ENCODE peak calls at places on chromosomes 5 and 9, in five cellular contexts. One of them, this sample, is unnamed.
A peak's percentile ranks its signal among the peaks of the same experiment; 100 is the strongest.

GRCh38 chr5:82068723-82069122 is 96.9 kb downstream of the ATG10 start:
- DNase-seq in Panc1: no peak
- DNase-seq in right atrium auricular region: no peak
- DNase-seq in body of pancreas: no peak
- DNase-seq in heart right ventricle: no peak
- DNase-seq in this sample: no peak

GRCh38 chr9:138058181-138058580 is 180.6 kb downstream of the CACNA1B start:
- DNase-seq in heart right ventricle: no peak
- DNase-seq in body of pancreas: no peak
- DNase-seq in Panc1: no peak
- DNase-seq in right atrium auricular region: no peak
- DNase-seq in this sample: no peak

GRCh38 chr5:174916227-174916626 is 191.8 kb downstream of the MSX2 start:
- DNase-seq in heart right ventricle: no peak
- DNase-seq in Panc1: no peak
- DNase-seq in body of pancreas: no peak
- DNase-seq in right atrium auricular region: no peak
- DNase-seq in this sample: no peak

GRCh38 chr5:4053111-4053510 is 457.5 kb downstream of the IRX1 start:
- DNase-seq in right atrium auricular region: no peak
- DNase-seq in Panc1: no peak
- DNase-seq in heart right ventricle: no peak
- DNase-seq in body of pancreas: no peak
- DNase-seq in this sample: no peak

GRCh38 chr5:32405502-32405901 is 39.0 kb downstream of the ZFR start:
- DNase-seq in Panc1: no peak
- DNase-seq in heart right ventricle: no peak
- DNase-seq in right atrium auricular region: no peak
- DNase-seq in body of pancreas: no peak
- DNase-seq in this sample: no peak

GRCh38 chr9:128992995-128993394 is 35.1 kb downstream of the SH3GLB2 start:
- DNase-seq in body of pancreas: peak; percentile 29
- DNase-seq in heart right ventricle: no peak
- DNase-seq in Panc1: no peak
- DNase-seq in right atrium auricular region: no peak
- DNase-seq in this sample: no peak

GRCh38 chr9:801399-802071 is 40.0 kb upstream of the DMRT1 start:
- DNase-seq in body of pancreas: no peak
- DNase-seq in right atrium auricular region: no peak
- DNase-seq in heart right ventricle: no peak
- DNase-seq in Panc1: no peak
- DNase-seq in this sample: no peak

GRCh38 chr9:133935328-133936040 is 56.6 kb downstream of the VAV2 start:
- DNase-seq in heart right ventricle: peak; percentile 76
- DNase-seq in right atrium auricular region: peak; percentile 83
- DNase-seq in Panc1: no peak
- DNase-seq in body of pancreas: peak; percentile 90
- DNase-seq in this sample: peak; percentile 74

GRCh38 chr9:7147136-7148090 is 389.6 kb downstream of the KDM4C start:
- DNase-seq in body of pancreas: peak; percentile 13
- DNase-seq in heart right ventricle: peak; percentile 72
- DNase-seq in Panc1: no peak
- DNase-seq in right atrium auricular region: no peak
- DNase-seq in this sample: no peak

GRCh38 chr5:53942724-53943123 is 367.6 kb downstream of the ARL15 start:
- DNase-seq in Panc1: no peak
- DNase-seq in body of pancreas: no peak
- DNase-seq in heart right ventricle: no peak
- DNase-seq in right atrium auricular region: peak; percentile 62
- DNase-seq in this sample: no peak

GRCh38 chr9:2727966-2728613 is 10.8 kb downstream of the KCNV2 start:
- DNase-seq in right atrium auricular region: no peak
- DNase-seq in Panc1: peak; percentile 54
- DNase-seq in body of pancreas: peak; percentile 60
- DNase-seq in heart right ventricle: no peak
- DNase-seq in this sample: no peak

GRCh38 chr5:68673451-68674180 is 420.2 kb upstream of the SLC30A5 start:
- DNase-seq in heart right ventricle: no peak
- DNase-seq in body of pancreas: no peak
- DNase-seq in Panc1: no peak
- DNase-seq in right atrium auricular region: no peak
- DNase-seq in this sample: no peak

GRCh38 chr5:34722183-34722582 is 66.1 kb downstream of the RAI14 start:
- DNase-seq in body of pancreas: no peak
- DNase-seq in heart right ventricle: no peak
- DNase-seq in right atrium auricular region: no peak
- DNase-seq in Panc1: no peak
- DNase-seq in this sample: no peak

GRCh38 chr5:135544666-135545045 is 8.9 kb upstream of the NEUROG1 start:
- DNase-seq in body of pancreas: no peak
- DNase-seq in heart right ventricle: no peak
- DNase-seq in Panc1: no peak
- DNase-seq in right atrium auricular region: no peak
- DNase-seq in this sample: no peak

GRCh38 chr5:156474251-156474650 is 147.3 kb downstream of the SGCD start:
- DNase-seq in heart right ventricle: peak; percentile 65
- DNase-seq in right atrium auricular region: peak; percentile 63
- DNase-seq in Panc1: no peak
- DNase-seq in body of pancreas: peak; percentile 7
- DNase-seq in this sample: no peak

GRCh38 chr9:113244556-113244955 is 23.2 kb downstream of the SLC31A1 start:
- DNase-seq in heart right ventricle: no peak
- DNase-seq in Panc1: no peak
- DNase-seq in body of pancreas: no peak
- DNase-seq in right atrium auricular region: no peak
- DNase-seq in this sample: no peak

GRCh38 chr9:128553695-128554094 is 1.3 kb downstream of the SPTAN1 start:
- DNase-seq in Panc1: no peak
- DNase-seq in body of pancreas: no peak
- DNase-seq in right atrium auricular region: no peak
- DNase-seq in heart right ventricle: no peak
- DNase-seq in this sample: no peak

GRCh38 chr9:124259273-124260078 is 1.7 kb downstream of the NEK6 start:
- DNase-seq in right atrium auricular region: peak; percentile 86
- DNase-seq in Panc1: no peak
- DNase-seq in heart right ventricle: peak; percentile 68
- DNase-seq in body of pancreas: peak; percentile 91
- DNase-seq in this sample: no peak
- H3K4me1 ChIP-seq in right atrium auricular region: peaks cover 63% of the 10 kb centered on the region
- H3K4me1 ChIP-seq in Panc1: peaks cover 57% of the 10 kb centered on the region
- H3K4me1 ChIP-seq in heart right ventricle: peaks cover 31% of the 10 kb centered on the region
- H3K4me1 ChIP-seq in body of pancreas: peaks cover 54% of the 10 kb centered on the region
- H3K4me1 ChIP-seq in this sample: peaks cover 25% of the 10 kb centered on the region

GRCh38 chr5:172778223-172778814 is 7.3 kb upstream of the DUSP1 start:
- DNase-seq in body of pancreas: peak; percentile 76
- DNase-seq in Panc1: peak; percentile 88
- DNase-seq in right atrium auricular region: no peak
- DNase-seq in heart right ventricle: no peak
- DNase-seq in this sample: no peak
- H3K4me3 ChIP-seq in body of pancreas: no peak overlapping the region
- H3K4me3 ChIP-seq in Panc1: no peak overlapping the region
- H3K4me3 ChIP-seq in right atrium auricular region: no peak overlapping the region
- H3K4me3 ChIP-seq in heart right ventricle: no peak overlapping the region
- H3K4me3 ChIP-seq in this sample: no peak overlapping the region

DNA sequence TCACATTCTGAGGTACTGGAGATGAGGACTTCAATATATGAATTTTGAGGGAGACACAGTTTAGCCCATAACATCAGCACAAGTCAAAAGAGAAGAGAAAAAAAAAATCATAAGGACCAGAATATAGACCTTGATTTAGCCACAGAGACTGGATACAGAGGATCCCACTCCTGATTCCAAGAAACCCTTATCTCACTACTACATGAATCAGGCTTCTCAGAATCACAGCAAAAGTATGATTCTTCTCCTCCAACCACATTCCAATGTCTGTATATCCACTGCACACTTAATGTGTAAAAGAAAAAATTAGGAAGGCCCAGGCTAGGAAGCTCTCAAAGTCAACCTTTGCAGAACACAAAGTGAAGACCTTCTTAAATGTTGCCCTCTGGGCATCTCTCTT is 610.9 kb downstream of the DTWD2 start:
- DNase-seq in body of pancreas: no peak
- DNase-seq in Panc1: no peak
- DNase-seq in right atrium auricular region: no peak
- DNase-seq in heart right ventricle: no peak
- DNase-seq in this sample: no peak
- H3K4me1 ChIP-seq in body of pancreas: no peaks in the 10 kb centered on the region
- H3K4me1 ChIP-seq in Panc1: no peaks in the 10 kb centered on the region
- H3K4me1 ChIP-seq in right atrium auricular region: peaks cover 26% of the 10 kb centered on the region
- H3K4me1 ChIP-seq in heart right ventricle: peaks cover 20% of the 10 kb centered on the region
- H3K4me1 ChIP-seq in this sample: no peaks in the 10 kb centered on the region

GRCh38 chr5:88870280-88870679 is 12.7 kb downstream of the MEF2C start:
- DNase-seq in Panc1: no peak
- DNase-seq in heart right ventricle: no peak
- DNase-seq in right atrium auricular region: no peak
- DNase-seq in body of pancreas: no peak
- DNase-seq in this sample: no peak
- H3K4me3 ChIP-seq in Panc1: no peak overlapping the region
- H3K4me3 ChIP-seq in heart right ventricle: no peak overlapping the region
- H3K4me3 ChIP-seq in right atrium auricular region: no peak overlapping the region
- H3K4me3 ChIP-seq in body of pancreas: no peak overlapping the region
- H3K4me3 ChIP-seq in this sample: no peak overlapping the region

GRCh38 chr5:56357426-56357825 is 124.3 kb upstream of the ANKRD55 start:
- DNase-seq in heart right ventricle: no peak
- DNase-seq in body of pancreas: no peak
- DNase-seq in right atrium auricular region: no peak
- DNase-seq in Panc1: no peak
- DNase-seq in this sample: no peak
- H3K4me1 ChIP-seq in heart right ventricle: peaks cover 7% of the 10 kb centered on the region
- H3K4me1 ChIP-seq in body of pancreas: peaks cover 46% of the 10 kb centered on the region
- H3K4me1 ChIP-seq in right atrium auricular region: peaks cover 21% of the 10 kb centered on the region
- H3K4me1 ChIP-seq in Panc1: peaks cover 12% of the 10 kb centered on the region
- H3K4me1 ChIP-seq in this sample: no peaks in the 10 kb centered on the region

This sample was measured in Peyer's patch.